ENCODE peak calls at places on chromosomes 16 and 17, in five cellular contexts. C is K562, J is GM12878, D is HCT116, S is HepG2. E is an unnamed sample.

GRCh38 chr17:3197219-3197618 is at the start of gene OR1A2:
- DNase-seq in C (no peak), S (no peak), D (no peak), J (no peak), E (no peak)

GRCh38 chr17:57940217-57940616 is 15.0 kb downstream of the CUEDC1 start:
- DNase-seq in C (no peak), S (no peak), D (no peak), J (no peak), E (no peak)

GRCh38 chr16:19223235-19223847 is 55.3 kb downstream of the SYT17 start:
- DNase-seq in S (peak), C (peak), J (no peak), D (peak), E (peak)

GRCh38 chr16:86222965-86223551 is 287.3 kb upstream of the FOXF1 start:
- DNase-seq in S (no peak), D (no peak), J (no peak), C (no peak), E (no peak)

GRCh38 chr17:14793237-14793636 is 471.9 kb downstream of the PMP22 start:
- DNase-seq in S (no peak), J (no peak), C (no peak), D (no peak), E (no peak)

GRCh38 chr17:6510321-6511023 is 45.9 kb downstream of the PITPNM3 start:
- DNase-seq in D (no peak), C (no peak), S (no peak), J (no peak), E (no peak)

GRCh38 chr16:86994651-86995171 is 322.5 kb downstream of the C16orf95 start:
- DNase-seq in D (no peak), S (no peak), J (no peak), C (peak), E (no peak)

GRCh38 chr16:35750157-35750689 is 2290.8 kb downstream of the TP53TG3F start:
- DNase-seq in J (no peak), S (no peak), D (no peak), C (no peak), E (no peak)

GRCh38 chr16:57752581-57753447 is 17.2 kb downstream of the KATNB1 start:
- DNase-seq in D (no peak), J (no peak), C (no peak), S (no peak), E (no peak)

GRCh38 chr16:590165-590874 is 454 bp downstream of the RAB40C start:
- DNase-seq in J (no peak), S (no peak), D (no peak), C (peak), E (no peak)

GRCh38 chr16:17396762-17397498 is 73.8 kb downstream of the XYLT1 start:
- DNase-seq in J (no peak), S (no peak), C (no peak), D (no peak), E (no peak)

GRCh38 chr17:75856062-75856681 is 1.0 kb upstream of the WBP2 start:
- DNase-seq in D (no peak), J (no peak), S (peak), C (no peak), E (no peak)

GRCh38 chr16:48430890-48431289 is 45.7 kb upstream of the SIAH1 start:
- DNase-seq in D (no peak), J (peak), S (no peak), C (no peak), E (no peak)

GRCh38 chr17:7083592-7083991 is 3.5 kb upstream of the CLEC10A start:
- DNase-seq in C (no peak), S (no peak), D (no peak), J (no peak), E (no peak)

GRCh38 chr17:8359769-8360168 is 16.7 kb downstream of the KRABD2 start:
- DNase-seq in D (no peak), C (peak), J (no peak), S (no peak), E (no peak)

GRCh38 chr17:50271173-50271750 is 3.0 kb upstream of the TMEM92 start:
- DNase-seq in D (no peak), J (no peak), C (no peak), S (no peak), E (no peak)

GRCh38 chr16:4734730-4735575 is 616 bp downstream of the DNAAF8 start:
- DNase-seq in S (peak), D (peak), J (no peak), C (peak), E (no peak)

GRCh38 chr17:72600934-72601333 is 480.1 kb downstream of the SOX9 start:
- DNase-seq in C (no peak), D (no peak), J (no peak), S (no peak), E (no peak)

GRCh38 chr17:37301288-37301687 is 74.5 kb upstream of the C17orf78 start:
- DNase-seq in D (no peak), S (no peak), C (no peak), J (no peak), E (no peak)

GRCh38 chr17:77089118-77089477 is 51.7 kb upstream of the SEC14L1 start:
- DNase-seq in D (no peak), S (peak), C (no peak), J (no peak), E (no peak)

GRCh38 chr17:19346351-19347255 is 15.9 kb downstream of the B9D1 start:
- DNase-seq in J (no peak), S (peak), D (peak), C (peak), E (no peak)

GRCh38 chr16:30052671-30053372 is 12.7 kb upstream of the ALDOA start:
- DNase-seq in S (peak), D (peak), C (peak), J (peak), E (no peak)

GRCh38 chr17:75843577-75844529 is at the start of gene UNC13D:
- DNase-seq in S (peak), C (peak), J (no peak), D (no peak), E (no peak)

GRCh38 chr16:73321942-73322341 is 274.0 kb upstream of the ZFHX3 start:
- DNase-seq in J (no peak), C (no peak), S (no peak), D (no peak), E (no peak)

GRCh38 chr17:2547176-2547575 is 35.5 kb upstream of the METTL16 start:
- DNase-seq in C (no peak), J (no peak), S (peak), D (no peak), E (no peak)

GRCh38 chr16:24685539-24686432 is 43.7 kb upstream of the TNRC6A start:
- DNase-seq in D (no peak), J (no peak), S (peak), C (peak), E (peak)

GRCh38 chr16:66485361-66485760 is 58.3 kb downstream of the BEAN1 start:
- DNase-seq in D (no peak), S (no peak), C (no peak), J (no peak), E (no peak)

GRCh38 chr16:82384897-82385296 is 214.9 kb upstream of the MPHOSPH6 start:
- DNase-seq in J (no peak), C (no peak), S (no peak), D (no peak), E (no peak)

GRCh38 chr16:23991044-23991443 is 155.3 kb downstream of the PRKCB start:
- DNase-seq in C (no peak), S (no peak), J (no peak), D (no peak), E (no peak)

GRCh38 chr16:75116911-75117245 is 298 bp upstream of the LDHD start:
- DNase-seq in J (no peak), D (no peak), C (no peak), S (no peak), E (no peak)

GRCh38 chr16:7400117-7400890 is 67.7 kb downstream of the RBFOX1 start:
- DNase-seq in D (no peak), S (no peak), C (no peak), J (no peak), E (no peak)

GRCh38 chr16:686459-687260 is 2.5 kb upstream of the JMJD8 start:
- DNase-seq in J (no peak), C (no peak), S (no peak), D (no peak), E (no peak)

GRCh38 chr16:90057738-90058173 is 19.4 kb downstream of the PRDM7 start:
- DNase-seq in S (peak), C (peak), D (peak), J (no peak), E (no peak)

GRCh38 chr16:85991425-85991824 is 92.5 kb downstream of the IRF8 start:
- DNase-seq in D (no peak), J (no peak), C (no peak), S (no peak), E (no peak)

GRCh38 chr16:26648851-26649250 is 417.9 kb upstream of the C16orf82 start:
- DNase-seq in S (no peak), D (no peak), C (no peak), J (no peak), E (no peak)

GRCh38 chr17:27569257-27569722 is 61.7 kb upstream of the LGALS9 start:
- DNase-seq in D (no peak), C (peak), J (no peak), S (no peak), E (peak)

GRCh38 chr17:40945414-40945813 is 8.0 kb upstream of the KRT23 start:
- DNase-seq in D (no peak), J (no peak), C (no peak), S (peak), E (no peak)

GRCh38 chr16:71845639-71846431 is at the start of gene ATXN1L:
- DNase-seq in D (peak), C (peak), J (peak), S (peak), E (peak)

DNA sequence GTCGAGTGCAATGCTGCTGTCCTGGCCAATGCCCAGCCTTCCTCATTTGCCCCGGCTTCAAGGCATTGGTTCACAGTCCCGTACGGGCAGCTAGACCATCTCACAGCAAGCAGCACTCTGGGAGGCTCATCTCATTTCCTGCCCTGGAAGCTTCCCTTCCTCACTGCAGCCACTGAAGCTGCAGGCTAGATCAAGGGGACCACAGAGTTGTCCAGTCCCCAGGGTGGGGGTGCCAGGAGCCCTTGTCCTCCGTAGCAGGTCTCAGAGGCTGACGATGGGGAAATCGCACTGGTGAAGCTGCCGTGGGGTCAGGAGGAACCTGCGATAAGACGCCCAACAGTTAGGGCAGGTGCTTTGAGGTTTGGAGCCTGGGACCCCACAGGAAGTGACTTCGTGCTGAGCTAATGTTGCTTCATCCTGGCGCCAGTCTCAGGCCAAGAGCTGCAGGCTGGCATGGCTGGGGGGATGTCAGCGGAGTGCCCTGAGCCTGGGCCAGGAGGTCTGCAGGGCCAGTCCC is at the start of gene SPNS3:
- DNase-seq in J (no peak), D (no peak), S (no peak), C (no peak), E (no peak)
- TF ChIP-seq EZH2 in J (no peak), D (no peak), S (no peak), C (no peak), E (no peak)

DNA sequence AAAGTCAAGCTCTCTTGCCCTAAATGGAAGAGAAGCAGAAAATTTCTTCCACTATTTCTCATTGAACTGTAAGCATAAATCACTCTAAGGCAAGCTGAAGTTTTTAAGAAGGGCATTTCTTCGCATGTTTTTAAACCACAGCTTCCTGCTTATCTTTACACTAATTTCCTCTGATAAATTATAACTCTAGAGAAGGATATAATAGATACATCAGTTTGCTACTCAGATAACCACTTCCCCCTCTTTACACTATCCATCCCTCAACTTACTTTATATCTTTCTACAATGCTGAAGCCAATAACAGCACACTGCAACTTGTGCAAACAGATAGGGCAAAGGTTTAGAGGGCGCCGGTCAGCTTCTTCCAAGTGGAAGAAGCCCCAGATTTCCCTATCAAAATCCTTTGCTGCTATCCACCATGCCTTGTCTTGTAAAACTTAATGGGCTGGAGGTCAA is 49.8 kb upstream of the LRRC37A3 start:
- DNase-seq in S (no peak), D (no peak), J (no peak), C (no peak), E (no peak)
- TF ChIP-seq SRF in S (no peak), D (no peak), J (no peak), C (no peak), E (no peak)

GRCh38 chr17:39600469-39601009 is 7.2 kb downstream of the NEUROD2 start:
- DNase-seq in S (no peak), D (no peak), C (no peak), J (no peak), E (no peak)

GRCh38 chr17:39598635-39599005 is 9.1 kb downstream of the NEUROD2 start:
- DNase-seq in C (no peak), J (no peak), D (no peak), S (no peak), E (peak)

GRCh38 chr17:39599665-39600468 is 7.9 kb downstream of the NEUROD2 start:
- DNase-seq in S (no peak), C (no peak), D (no peak), J (no peak), E (no peak)

GRCh38 chr17:39598047-39598481 is 9.7 kb downstream of the NEUROD2 start:
- DNase-seq in D (no peak), C (no peak), J (no peak), S (no peak), E (no peak)

DNA sequence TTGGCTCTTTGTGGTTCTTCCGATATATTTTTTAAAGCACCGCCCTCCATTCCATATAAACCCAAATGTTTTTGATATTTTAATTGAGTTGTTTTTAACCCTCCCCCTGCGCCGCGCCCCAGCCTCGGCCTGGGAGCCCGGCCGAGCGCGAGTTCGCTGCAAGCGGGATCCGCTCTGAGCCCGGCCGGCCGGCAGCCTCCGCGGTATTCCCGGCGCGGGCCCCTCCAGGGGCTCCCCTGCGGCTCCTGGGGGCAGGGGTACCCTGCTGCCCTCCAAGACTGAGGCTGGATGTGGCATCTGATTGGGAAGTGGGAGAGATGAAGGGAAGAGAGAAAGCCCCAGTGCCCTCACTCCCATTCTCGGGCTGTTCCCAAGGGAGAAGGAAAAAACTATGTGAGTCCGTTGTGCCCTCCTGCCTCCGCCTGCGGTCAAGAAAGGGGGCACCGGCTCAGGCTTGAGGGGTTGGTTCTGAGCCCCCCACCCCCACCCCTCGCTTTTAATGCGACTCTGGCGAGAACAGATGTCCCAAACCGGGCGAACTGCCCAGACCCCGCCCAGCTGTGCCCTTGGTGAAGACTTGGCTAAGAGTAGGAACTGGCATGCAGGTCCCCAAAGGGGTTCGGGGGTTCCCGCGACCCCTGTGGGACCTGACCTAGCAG is 8.6 kb downstream of the NEUROD2 start:
- DNase-seq in C (no peak), D (no peak), S (no peak), J (no peak), E (no peak)
- TF ChIP-seq EZH2 in C (no peak), D (no peak), S (peak), J (no peak), E (peak)

GRCh38 chr17:60087882-60088669 is 9.4 kb upstream of the HEATR6 start:
- DNase-seq in J (no peak), C (no peak), D (no peak), S (peak), E (no peak)
- TF ChIP-seq SRF in J (no peak), C (no peak), D (no peak), S (no peak), E (no peak)

GRCh38 chr17:81456798-81457197 is 55.8 kb downstream of the ACTG1 start:
- DNase-seq in C (no peak), J (no peak), S (peak), D (no peak), E (no peak)
- TF ChIP-seq EZH2 in C (no peak), J (no peak), S (no peak), D (no peak), E (no peak)